ENCODE peak calls at places on chromosomes 3 and 15, in eight cellular contexts. A is NCI-H1092 treated with DMSO at 0.1 percent for 48 hours; Q is left lung; W is activated CD4-positive, alpha-beta T cell treated with anti-CD3 and anti-CD28 coated beads for 48 hours; Y is activated CD8-positive, alpha-beta memory T cell treated with anti-CD3 and anti-CD28 coated beads, Interleukin-2, amount 10 ng/mL, durations not matched to agents 7 days and 5 days; I is GM03348; L is posterior cingulate gyrus; Z is ureter. F is an unnamed sample.

GRCh38 chr3:159593927-159594605 is 394.6 kb upstream of the IL12A start:
- DNase-seq in A (no peak), Q (no peak), W (no peak), Y (no peak), I (no peak), L (no peak), Z (no peak), F (no peak)

GRCh38 chr3:123229145-123229544 is 27.4 kb downstream of the SEC22A start:
- DNase-seq in A (peak; percentile 12), Q (no peak), W (no peak), Y (no peak), I (no peak), L (no peak), Z (no peak), F (no peak)

GRCh38 chr3:128551872-128552271 is 58.9 kb upstream of the GATA2 start:
- DNase-seq in A (no peak), Q (no peak), W (no peak), Y (peak; percentile 29), I (no peak), L (no peak), Z (no peak), F (peak; percentile 49)

GRCh38 chr3:8205876-8206275 is 295.7 kb upstream of the LMCD1 start:
- DNase-seq in A (no peak), Q (no peak), W (no peak), Y (no peak), I (peak; percentile 6), L (no peak), Z (no peak), F (no peak)

GRCh38 chr15:66864871-66865281 is 162.8 kb downstream of the SMAD6 start:
- DNase-seq in A (no peak), Q (no peak), W (no peak), Y (peak; percentile 25), I (no peak), L (no peak), Z (peak; percentile 39), F (peak; percentile 69)

GRCh38 chr15:40050788-40051615 is 12.0 kb upstream of the SRP14 start:
- DNase-seq in A (no peak), Q (peak; percentile 29), W (no peak), Y (peak; percentile 41), I (no peak), L (no peak), Z (peak; percentile 42), F (peak; percentile 68)

GRCh38 chr15:44137750-44138149 is 57.3 kb downstream of the FRMD5 start:
- DNase-seq in A (no peak), Q (no peak), W (no peak), Y (no peak), I (peak; percentile 14), L (no peak), Z (no peak), F (no peak)

GRCh38 chr3:179149239-179149887 is 1.2 kb downstream of the PIK3CA start:
- DNase-seq in A (no peak), Q (peak; percentile 44), W (peak; percentile 61), Y (peak; percentile 52), I (peak; percentile 25), L (no peak), Z (no peak), F (no peak)

GRCh38 chr3:172808969-172809546 is 58.5 kb downstream of the ECT2 start:
- DNase-seq in A (peak; percentile 35), Q (no peak), W (no peak), Y (no peak), I (peak; percentile 21), L (no peak), Z (no peak), F (no peak)

GRCh38 chr3:48082580-48083187 is 66.5 kb upstream of the MAP4 start:
- DNase-seq in A (no peak), Q (no peak), W (no peak), Y (no peak), I (no peak), L (no peak), Z (no peak), F (no peak)

GRCh38 chr3:103977417-103977816 is 1389.3 kb upstream of the ALCAM start:
- DNase-seq in A (no peak), Q (no peak), W (no peak), Y (no peak), I (no peak), L (no peak), Z (no peak), F (no peak)

GRCh38 chr3:127628788-127629456 is at the start of gene PODXL2:
- DNase-seq in A (peak; percentile 59), Q (no peak), W (peak; percentile 38), Y (no peak), I (peak; percentile 95), L (peak; percentile 45), Z (no peak), F (no peak)

GRCh38 chr15:77836116-77836798 is 203.5 kb upstream of the LINGO1 start:
- DNase-seq in A (peak; percentile 9), Q (peak; percentile 19), W (no peak), Y (no peak), I (peak; percentile 63), L (no peak), Z (no peak), F (no peak)

GRCh38 chr3:21524113-21524512 is 226.9 kb downstream of the ZNF385D start:
- DNase-seq in A (no peak), Q (no peak), W (no peak), Y (no peak), I (peak; percentile 14), L (no peak), Z (no peak), F (no peak)

GRCh38 chr15:71806452-71806931 is 3.9 kb upstream of the NR2E3 start:
- DNase-seq in A (no peak), Q (no peak), W (no peak), Y (no peak), I (peak; percentile 52), L (no peak), Z (no peak), F (no peak)

GRCh38 chr3:23800731-23801130 is 5.0 kb upstream of the UBE2E1 start:
- DNase-seq in A (no peak), Q (no peak), W (no peak), Y (no peak), I (peak; percentile 30), L (no peak), Z (no peak), F (no peak)

GRCh38 chr3:72212396-72212795 is 427.4 kb upstream of the PROK2 start:
- DNase-seq in A (no peak), Q (no peak), W (no peak), Y (no peak), I (no peak), L (no peak), Z (no peak), F (no peak)

GRCh38 chr3:11498646-11499045 is 145.1 kb downstream of the VGLL4 start:
- DNase-seq in A (peak; percentile 22), Q (peak; percentile 53), W (no peak), Y (no peak), I (peak; percentile 52), L (no peak), Z (peak; percentile 69), F (no peak)

GRCh38 chr3:152474585-152474984 is 205.9 kb downstream of the MBNL1 start:
- DNase-seq in A (peak; percentile 14), Q (no peak), W (no peak), Y (no peak), I (peak; percentile 76), L (no peak), Z (no peak), F (no peak)

GRCh38 chr15:80173022-80173759 is 20.4 kb downstream of the FAH start:
- DNase-seq in A (peak; percentile 51), Q (peak; percentile 73), W (peak; percentile 82), Y (peak; percentile 83), I (peak; percentile 62), L (peak; percentile 48), Z (peak; percentile 80), F (no peak)

GRCh38 chr3:114464548-114464947 is 170.7 kb downstream of the TIGIT start:
- DNase-seq in A (no peak), Q (no peak), W (no peak), Y (no peak), I (no peak), L (no peak), Z (no peak), F (no peak)

GRCh38 chr15:90400005-90400758 is 12.1 kb downstream of the IQGAP1 start:
- DNase-seq in A (no peak), Q (no peak), W (no peak), Y (no peak), I (no peak), L (no peak), Z (no peak), F (no peak)

GRCh38 chr3:169497567-169498257 is 165.8 kb downstream of the MECOM start:
- DNase-seq in A (no peak), Q (no peak), W (no peak), Y (no peak), I (no peak), L (no peak), Z (no peak), F (no peak)

GRCh38 chr3:11078826-11079520 is 75.3 kb upstream of the HRH1 start:
- DNase-seq in A (no peak), Q (no peak), W (no peak), Y (no peak), I (no peak), L (no peak), Z (no peak), F (no peak)

F was measured in coronary artery.